ENCODE peak calls at places on chromosome X, in six cellular contexts. J is ovary, T is GM12892, Z is breast epithelium, U is adrenal gland, D is body of pancreas. H is an unnamed sample.

GRCh38 chrX:118807151-118808017 is 16.2 kb upstream of the ZCCHC12 start:
- DNase-seq in J (peak), T (no peak), Z (no peak), U (peak), D (peak), H (peak)

GRCh38 chrX:138150709-138151108 is 560.8 kb downstream of the FGF13 start:
- DNase-seq in J (no peak), T (no peak), Z (no peak), U (no peak), D (no peak), H (no peak)

GRCh38 chrX:32530802-32531403 is 680.4 kb downstream of the DMD start:
- DNase-seq in J (no peak), T (no peak), Z (no peak), U (peak), D (peak), H (peak)

GRCh38 chrX:41259516-41259915 is 74.4 kb upstream of the DDX3X start:
- DNase-seq in J (no peak), T (no peak), Z (no peak), U (peak), D (peak), H (no peak)

GRCh38 chrX:150569155-150569477 is 695 bp downstream of the MTM1 start:
- DNase-seq in J (no peak), T (no peak), Z (no peak), U (peak), D (peak), H (peak)

GRCh38 chrX:2677764-2678163 is 13.3 kb upstream of the CD99 start:
- DNase-seq in J (peak), T (no peak), Z (peak), U (peak), D (peak), H (no peak)

GRCh38 chrX:10039821-10040793 is 72.9 kb downstream of the CLDN34 start:
- DNase-seq in J (no peak), T (no peak), Z (no peak), U (no peak), D (no peak), H (no peak)

GRCh38 chrX:115533485-115533884 is 27.5 kb upstream of the PLS3 start:
- DNase-seq in J (no peak), T (no peak), Z (no peak), U (no peak), D (no peak), H (no peak)

GRCh38 chrX:69289046-69289838 is 124.0 kb upstream of the PJA1 start:
- DNase-seq in J (no peak), T (no peak), Z (no peak), U (no peak), D (no peak), H (no peak)

GRCh38 chrX:110286126-110286525 is 31.8 kb downstream of the AMMECR1 start:
- DNase-seq in J (no peak), T (no peak), Z (no peak), U (peak), D (peak), H (peak)

GRCh38 chrX:132958086-132958703 is at the start of gene HS6ST2:
- DNase-seq in J (peak), T (no peak), Z (no peak), U (no peak), D (peak), H (no peak)

GRCh38 chrX:21658746-21659145 is 616 bp upstream of the KLHL34 start:
- DNase-seq in J (no peak), T (no peak), Z (no peak), U (no peak), D (no peak), H (no peak)

GRCh38 chrX:111041018-111041462 is 55.0 kb upstream of the PAK3 start:
- DNase-seq in J (no peak), T (no peak), Z (no peak), U (no peak), D (peak), H (no peak)

GRCh38 chrX:9983463-9983862 is 16.3 kb downstream of the CLDN34 start:
- DNase-seq in J (no peak), T (no peak), Z (no peak), U (no peak), D (no peak), H (no peak)

GRCh38 chrX:9644335-9644734 is 121.3 kb downstream of the GPR143 start:
- DNase-seq in J (peak), T (no peak), Z (no peak), U (no peak), D (no peak), H (no peak)

GRCh38 chrX:28718450-28718849 is 131.2 kb downstream of the IL1RAPL1 start:
- DNase-seq in J (no peak), T (no peak), Z (no peak), U (no peak), D (no peak), H (no peak)

GRCh38 chrX:9438950-9439494 is 25.8 kb upstream of the TBL1X start:
- DNase-seq in J (no peak), T (no peak), Z (no peak), U (no peak), D (no peak), H (no peak)

GRCh38 chrX:106415276-106415895 is 196.4 kb upstream of the RADX start:
- DNase-seq in J (no peak), T (no peak), Z (no peak), U (peak), D (peak), H (no peak)

GRCh38 chrX:15607067-15607466 is 6.3 kb upstream of the ACE2 start:
- DNase-seq in J (no peak), T (no peak), Z (no peak), U (no peak), D (no peak), H (no peak)

GRCh38 chrX:9464435-9465371 is at the start of gene TBL1X:
- DNase-seq in J (peak), T (peak), Z (no peak), U (peak), D (no peak), H (peak)

GRCh38 chrX:43121637-43122036 is 343.7 kb upstream of the PPP1R2C start:
- DNase-seq in J (no peak), T (no peak), Z (no peak), U (peak), D (no peak), H (no peak)

GRCh38 chrX:109347618-109348017 is 134.3 kb downstream of the GUCY2F start:
- DNase-seq in J (no peak), T (no peak), Z (no peak), U (no peak), D (peak), H (no peak)

GRCh38 chrX:20418379-20418778 is 151.7 kb upstream of the RPS6KA3 start:
- DNase-seq in J (no peak), T (no peak), Z (no peak), U (no peak), D (no peak), H (no peak)
- TF ChIP-seq POLR2A in J (no peak), T (no peak), Z (no peak), U (no peak), D (no peak), H (no peak)

GRCh38 chrX:72181178-72182125 is at the start of gene PIN4:
- DNase-seq in J (peak), T (peak), Z (peak), U (peak), D (peak), H (peak)
- TF ChIP-seq POLR2A in J (peak), T (peak), Z (no peak), U (peak), D (peak), H (peak)

DNA sequence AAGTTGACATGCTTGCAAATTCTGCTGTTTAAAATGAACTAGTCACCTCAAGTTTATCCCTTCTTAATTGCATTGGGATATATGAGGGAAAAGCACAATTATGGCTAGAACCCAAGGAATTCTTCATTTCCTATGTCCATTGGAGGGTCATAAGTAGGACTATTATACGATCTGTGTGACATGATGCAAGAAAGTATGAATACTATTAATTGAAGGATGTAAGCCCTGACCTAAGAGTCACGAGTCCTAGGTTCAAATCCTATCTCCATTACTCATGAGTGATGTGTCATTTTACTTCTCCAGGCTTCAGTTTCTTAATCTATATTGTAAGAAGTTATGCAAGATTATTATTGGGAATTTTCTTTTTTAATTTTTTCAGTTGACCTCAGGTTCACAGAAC is 542.9 kb upstream of the GRIA3 start:
- DNase-seq in J (no peak), T (no peak), Z (no peak), U (no peak), D (no peak), H (no peak)
- TF ChIP-seq POLR2A in J (no peak), T (no peak), Z (no peak), U (no peak), D (no peak), H (no peak)

GRCh38 chrX:154540897-154541535 is 5.6 kb downstream of the G6PD start:
- DNase-seq in J (no peak), T (no peak), Z (peak), U (peak), D (no peak), H (no peak)
- TF ChIP-seq POLR2A in J (no peak), T (no peak), Z (no peak), U (no peak), D (no peak), H (no peak)

GRCh38 chrX:30659421-30659820 is 6.2 kb downstream of the GK start:
- DNase-seq in J (no peak), T (no peak), Z (no peak), U (no peak), D (no peak), H (peak)
- TF ChIP-seq POLR2A in J (no peak), T (no peak), Z (no peak), U (no peak), D (no peak), H (peak)

DNA sequence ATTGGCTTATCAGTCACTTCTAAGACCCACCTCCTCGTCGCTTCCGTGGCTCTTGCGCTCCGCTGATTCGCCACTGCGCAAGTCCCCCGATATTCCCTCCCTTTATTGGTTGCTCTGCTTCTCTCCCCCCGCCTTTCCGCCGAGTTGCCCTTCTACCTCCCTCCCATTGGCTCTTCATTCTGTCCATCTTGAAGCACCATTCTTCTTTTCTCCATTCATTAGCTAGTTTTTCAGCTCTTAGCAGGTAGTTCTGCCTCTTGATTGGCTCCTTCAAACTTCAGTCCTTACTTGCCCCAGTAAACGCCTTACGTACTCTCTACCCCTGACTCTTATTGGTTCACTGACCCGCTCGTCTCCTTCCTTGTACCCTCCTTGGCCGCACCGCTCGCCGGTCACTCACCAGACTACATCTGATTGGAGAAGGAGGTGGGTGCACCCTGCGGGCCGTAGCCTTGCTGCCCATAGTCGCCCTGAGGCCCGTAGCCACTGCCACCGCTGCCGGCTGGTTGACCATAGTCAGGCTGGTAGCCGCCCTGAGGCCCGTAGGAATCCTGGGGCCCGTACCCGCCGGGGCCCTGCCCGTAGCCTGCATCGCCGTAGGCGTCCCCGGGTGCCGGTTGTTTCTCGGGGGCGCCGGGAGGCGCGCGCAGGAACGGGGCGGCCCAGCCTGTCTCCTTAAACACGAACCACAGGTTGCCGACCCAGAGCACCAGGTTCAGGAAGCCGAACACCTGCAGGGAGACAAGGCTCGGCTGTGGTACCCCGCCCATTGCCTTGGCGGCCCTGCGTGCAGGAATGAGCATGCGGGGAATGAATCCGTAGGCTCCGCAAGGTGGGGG is 5.1 kb upstream of the PRICKLE3 start:
- DNase-seq in J (peak), T (peak), Z (peak), U (peak), D (peak), H (peak)
- TF ChIP-seq POLR2A in J (peak), T (peak), Z (no peak), U (peak), D (peak), H (peak)

DNA sequence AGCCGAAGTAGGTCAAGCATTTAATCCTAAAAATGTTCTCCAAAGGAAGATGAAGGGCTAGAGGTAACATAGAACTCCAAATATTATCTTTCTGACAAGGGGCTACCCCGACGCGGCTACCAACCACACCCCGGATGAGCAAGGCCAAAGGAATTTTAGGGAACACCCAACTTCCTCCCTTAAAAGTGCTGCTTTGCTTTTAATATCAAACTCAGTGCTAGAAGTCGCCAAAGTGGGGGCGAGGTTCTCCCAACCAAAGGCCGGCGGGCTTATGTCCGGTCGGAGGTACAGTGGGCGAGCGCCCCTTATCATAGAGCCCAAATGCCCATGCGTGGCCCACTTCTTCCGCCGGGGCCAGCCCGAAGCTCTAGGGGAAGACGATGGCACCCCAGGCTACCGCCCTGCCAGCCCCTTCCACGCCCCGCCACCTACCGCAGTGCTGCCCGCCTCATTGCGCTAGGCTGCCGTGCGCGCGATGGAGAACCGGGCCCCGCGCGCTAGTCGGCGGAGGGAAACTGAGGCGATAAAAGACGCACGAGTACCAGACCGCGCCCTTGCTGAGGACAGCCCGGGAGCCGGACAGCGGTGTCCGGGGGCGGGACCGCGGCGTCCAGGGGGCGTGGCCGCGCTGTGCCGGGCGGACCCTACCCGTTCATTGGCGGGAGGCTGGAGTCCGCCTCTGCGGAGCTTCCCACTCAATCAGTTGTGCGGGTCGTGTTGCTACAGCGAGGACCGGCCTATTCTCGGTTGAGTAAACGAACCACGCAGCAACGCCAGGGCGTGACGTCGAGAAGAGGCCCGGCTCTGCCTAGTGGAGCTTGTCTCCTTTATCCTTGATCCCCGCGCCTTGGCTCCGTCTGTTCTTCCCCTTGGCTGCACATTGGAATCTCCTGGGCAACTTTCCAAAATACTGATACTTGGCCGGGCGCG is at the start of gene ACOT9:
- DNase-seq in J (peak), T (peak), Z (peak), U (peak), D (peak), H (peak)
- TF ChIP-seq POLR2A in J (peak), T (peak), Z (peak), U (peak), D (peak), H (no peak)

GRCh38 chrX:13101439-13102139 is 57.2 kb upstream of the FAM9C start:
- DNase-seq in J (peak), T (no peak), Z (peak), U (peak), D (peak), H (peak)
- TF ChIP-seq POLR2A in J (no peak), T (no peak), Z (no peak), U (no peak), D (peak), H (no peak)